ENCODE peak calls at places on chromosomes 13 and 19, in nine cellular contexts. E is activated CD8-positive, alpha-beta memory T cell treated with anti-CD3 and anti-CD28 coated beads for 4 hours; Y is activated naive CD8-positive, alpha-beta T cell treated with anti-CD3 and anti-CD28 coated beads, Interleukin-2, amount 50 U/mL, for 16 hours; F is left ventricle myocardium inferior; T is erythroblast; V is esophagus muscularis mucosa; I is Karpas-422; K is NCI-H345; H is activated CD4-positive, CD25-positive, alpha-beta regulatory T cell treated with anti-CD3 and anti-CD28 coated beads, Interleukin-2, amount 50 U/mL, for 72 hours. O is an unnamed sample.

GRCh38 chr13:27424246-27425150 is at the start of gene GTF3A:
- DNase-seq in E (peak), Y (peak), F (peak), T (peak), V (no peak), I (peak), K (peak), H (peak), O (peak)

GRCh38 chr19:3544742-3545668 is 6.0 kb downstream of the TEKTIP1 start:
- DNase-seq in E (peak), Y (peak), F (peak), T (peak), V (no peak), I (peak), K (peak), H (peak), O (peak)

GRCh38 chr19:33462112-33462726 is 59.4 kb downstream of the PEPD start:
- DNase-seq in E (no peak), Y (no peak), F (no peak), T (no peak), V (no peak), I (no peak), K (peak), H (no peak), O (no peak)

GRCh38 chr13:36344886-36345437 is 1.2 kb downstream of the SPART start:
- DNase-seq in E (no peak), Y (no peak), F (no peak), T (peak), V (no peak), I (no peak), K (no peak), H (no peak), O (peak)

GRCh38 chr13:94711561-94712286 is 621 bp downstream of the SOX21 start:
- DNase-seq in E (no peak), Y (no peak), F (no peak), T (peak), V (peak), I (no peak), K (peak), H (no peak), O (peak)

GRCh38 chr19:2524840-2525723 is 49.2 kb downstream of the GADD45B start:
- DNase-seq in E (no peak), Y (no peak), F (peak), T (no peak), V (no peak), I (peak), K (peak), H (no peak), O (no peak)

GRCh38 chr19:45477216-45477615 is 9.4 kb downstream of the FOSB start:
- DNase-seq in E (no peak), Y (no peak), F (no peak), T (no peak), V (no peak), I (no peak), K (no peak), H (no peak), O (no peak)

GRCh38 chr19:5090780-5091575 is 122.1 kb downstream of the KDM4B start:
- DNase-seq in E (no peak), Y (no peak), F (peak), T (peak), V (no peak), I (no peak), K (peak), H (no peak), O (no peak)

GRCh38 chr19:14530005-14530348 is 583 bp downstream of the TECR start:
- DNase-seq in E (no peak), Y (no peak), F (no peak), T (peak), V (no peak), I (peak), K (no peak), H (no peak), O (peak)

GRCh38 chr19:3671680-3672574 is 28.3 kb downstream of the PIP5K1C start:
- DNase-seq in E (no peak), Y (no peak), F (no peak), T (peak), V (no peak), I (peak), K (no peak), H (no peak), O (no peak)

GRCh38 chr19:8044018-8044417 is 8.5 kb upstream of the CCL25 start:
- DNase-seq in E (no peak), Y (no peak), F (no peak), T (no peak), V (no peak), I (no peak), K (no peak), H (no peak), O (no peak)

GRCh38 chr13:76053181-76053580 is 417.1 kb downstream of the LMO7 start:
- DNase-seq in E (no peak), Y (no peak), F (no peak), T (no peak), V (no peak), I (no peak), K (no peak), H (no peak), O (no peak)

GRCh38 chr19:29442094-29442493 is 83.7 kb upstream of the VSTM2B start:
- DNase-seq in E (no peak), Y (no peak), F (no peak), T (no peak), V (no peak), I (no peak), K (no peak), H (no peak), O (no peak)

GRCh38 chr13:99282264-99283231 is 24.4 kb upstream of the GPR18 start:
- DNase-seq in E (no peak), Y (no peak), F (no peak), T (no peak), V (no peak), I (peak), K (no peak), H (no peak), O (no peak)

GRCh38 chr13:91579320-91579719 is 180.9 kb downstream of the GPC5 start:
- DNase-seq in E (no peak), Y (no peak), F (no peak), T (no peak), V (no peak), I (no peak), K (no peak), H (no peak), O (no peak)

GRCh38 chr19:20660473-20660872 is 898 bp downstream of the ZNF626 start:
- DNase-seq in E (no peak), Y (no peak), F (no peak), T (no peak), V (no peak), I (no peak), K (no peak), H (no peak), O (no peak)

GRCh38 chr13:100176781-100177389 is 88.0 kb downstream of the PCCA start:
- DNase-seq in E (no peak), Y (no peak), F (no peak), T (no peak), V (no peak), I (peak), K (peak), H (no peak), O (no peak)